ENCODE peak calls at places on chromosomes 13 and 19, in nine cellular contexts. X, T, W, E, M, A, L, Z and R are unnamed samples.

GRCh38 chr13:60788156-60788829 is 391.3 kb downstream of the TDRD3 start:
- DNase-seq in A (no peak), M (no peak), E (no peak), L (no peak), T (no peak), W (no peak), X (peak), Z (no peak), R (no peak)

GRCh38 chr19:34580055-34580336 is 97.0 kb downstream of the SCGB2B2 start:
- DNase-seq in L (no peak), E (no peak), Z (no peak), W (no peak), M (no peak), X (no peak), A (no peak), T (no peak), R (no peak)

GRCh38 chr13:114145722-114146121 is 13.3 kb upstream of the RASA3 start:
- DNase-seq in Z (no peak), M (no peak), T (no peak), E (no peak), W (no peak), A (no peak), L (no peak), X (no peak), R (no peak)

GRCh38 chr13:90105276-90105675 is 1242.2 kb upstream of the MIR17HG start:
- DNase-seq in E (no peak), L (no peak), M (no peak), T (no peak), W (no peak), A (peak), X (no peak), Z (no peak), R (no peak)

GRCh38 chr13:113044431-113045114 is 61.0 kb upstream of the F7 start:
- DNase-seq in E (no peak), M (peak), L (no peak), T (no peak), A (peak), X (peak), Z (no peak), W (no peak), R (no peak)

GRCh38 chr19:3698386-3698950 is 1.8 kb downstream of the PIP5K1C start:
- DNase-seq in L (no peak), W (no peak), E (no peak), X (no peak), A (no peak), M (no peak), Z (no peak), T (no peak), R (no peak)

GRCh38 chr19:43591904-43592772 is 3.8 kb downstream of the IRGQ start:
- DNase-seq in X (no peak), L (no peak), T (no peak), A (no peak), E (peak), W (no peak), M (no peak), Z (no peak), R (no peak)

GRCh38 chr13:87078947-87079795 is 592.0 kb upstream of the SLITRK5 start:
- DNase-seq in E (no peak), Z (no peak), A (no peak), W (no peak), L (no peak), X (peak), M (no peak), T (no peak), R (no peak)

GRCh38 chr19:54439174-54439851 is 9.7 kb upstream of the LENG8 start:
- DNase-seq in M (peak), Z (no peak), W (no peak), X (no peak), T (no peak), A (no peak), L (peak), E (no peak), R (no peak)

GRCh38 chr13:73299787-73300186 is 241.0 kb downstream of the KLF5 start:
- DNase-seq in X (no peak), A (peak), E (no peak), M (no peak), T (no peak), W (no peak), L (no peak), Z (no peak), R (no peak)

GRCh38 chr13:66972659-66973058 is 257.5 kb downstream of the PCDH9 start:
- DNase-seq in L (no peak), Z (no peak), A (no peak), W (no peak), E (no peak), X (no peak), T (no peak), M (no peak), R (no peak)

GRCh38 chr13:112725346-112726017 is 35.6 kb downstream of the ATP11A start:
- DNase-seq in T (no peak), Z (peak), M (no peak), A (no peak), L (no peak), W (no peak), E (peak), X (no peak), R (peak)

GRCh38 chr13:100520936-100521765 is 67.4 kb downstream of the GGACT start:
- DNase-seq in T (no peak), Z (no peak), X (no peak), M (no peak), A (no peak), E (no peak), L (no peak), W (no peak), R (no peak)

GRCh38 chr13:76004411-76004810 is 368.3 kb downstream of the LMO7 start:
- DNase-seq in Z (no peak), T (no peak), E (no peak), A (no peak), W (no peak), L (no peak), M (no peak), X (no peak), R (no peak)

GRCh38 chr19:30284209-30284608 is 88.0 kb upstream of the ZNF536 start:
- DNase-seq in Z (no peak), E (no peak), W (no peak), M (no peak), T (no peak), L (no peak), A (no peak), X (no peak), R (no peak)

GRCh38 chr13:30713133-30713532 is 22.2 kb upstream of the ALOX5AP start:
- DNase-seq in A (no peak), E (peak), W (peak), L (no peak), Z (no peak), T (no peak), M (no peak), X (no peak), R (no peak)

GRCh38 chr19:48135411-48135810 is 24.8 kb upstream of the PLA2G4C start:
- DNase-seq in W (no peak), T (no peak), A (no peak), L (no peak), M (no peak), Z (no peak), X (no peak), E (no peak), R (no peak)

GRCh38 chr13:24168980-24169379 is 8.5 kb downstream of the SPATA13 start:
- DNase-seq in L (no peak), E (no peak), Z (no peak), T (no peak), W (no peak), X (no peak), A (no peak), M (no peak), R (no peak)

GRCh38 chr13:77650409-77650808 is 47.1 kb upstream of the SLAIN1 start:
- DNase-seq in M (no peak), E (no peak), Z (no peak), T (no peak), X (no peak), L (no peak), A (no peak), W (no peak), R (no peak)

GRCh38 chr13:22938576-22938975 is 242.2 kb upstream of the SGCG start:
- DNase-seq in E (no peak), W (no peak), A (no peak), L (no peak), Z (no peak), X (no peak), T (no peak), M (no peak), R (no peak)

GRCh38 chr13:102333320-102334181 is 68.3 kb downstream of the FGF14 start:
- DNase-seq in L (no peak), A (no peak), T (no peak), E (no peak), W (no peak), M (no peak), Z (peak), X (no peak), R (peak)

GRCh38 chr13:77701305-77701704 is 3.8 kb downstream of the SLAIN1 start:
- DNase-seq in E (no peak), A (no peak), Z (no peak), W (no peak), M (no peak), L (no peak), X (no peak), T (no peak), R (no peak)

GRCh38 chr19:13006431-13007281 is 11.4 kb downstream of the NFIX start:
- DNase-seq in A (no peak), L (no peak), W (no peak), X (no peak), T (no peak), M (no peak), Z (no peak), E (no peak), R (no peak)

GRCh38 chr19:35084078-35084762 is 31.4 kb upstream of the FXYD3 start:
- DNase-seq in M (no peak), W (no peak), T (no peak), A (no peak), X (no peak), Z (no peak), L (no peak), E (no peak), R (no peak)

GRCh38 chr13:21234537-21234936 is 58.1 kb downstream of the MRPL57 start:
- DNase-seq in T (no peak), L (no peak), W (no peak), M (no peak), E (no peak), X (no peak), A (no peak), Z (no peak), R (no peak)

GRCh38 chr19:11463391-11463790 is 17.5 kb downstream of the ELAVL3 start:
- DNase-seq in W (no peak), A (no peak), Z (no peak), E (no peak), L (no peak), M (no peak), X (no peak), T (no peak), R (no peak)

GRCh38 chr19:38386300-38386967 is 1.4 kb downstream of the GGN start:
- DNase-seq in A (no peak), M (no peak), X (no peak), Z (no peak), E (no peak), L (no peak), T (no peak), W (no peak), R (no peak)

GRCh38 chr13:111204438-111205177 is 89.5 kb downstream of the ARHGEF7 start:
- DNase-seq in E (no peak), L (peak), A (no peak), T (no peak), Z (no peak), M (no peak), W (peak), X (peak), R (no peak)

GRCh38 chr13:35978607-35979316 is 152.4 kb downstream of the DCLK1 start:
- DNase-seq in Z (peak), M (no peak), L (peak), E (no peak), T (no peak), A (no peak), W (peak), X (no peak), R (no peak)

GRCh38 chr19:18340237-18340989 is at the start of gene PGPEP1:
- DNase-seq in A (no peak), Z (peak), X (peak), L (no peak), T (no peak), W (peak), E (peak), M (no peak), R (peak)

GRCh38 chr19:37506387-37507166 is at the start of gene ZNF793:
- DNase-seq in E (peak), W (peak), T (peak), L (peak), A (peak), X (peak), Z (peak), M (peak), R (peak)

GRCh38 chr19:51259348-51260245 is 8.7 kb downstream of the SIGLECL1 start:
- DNase-seq in A (no peak), E (no peak), L (peak), W (no peak), Z (no peak), M (no peak), T (peak), X (no peak), R (peak)

GRCh38 chr19:38701455-38702063 is 42.7 kb downstream of the CAPN12 start:
- DNase-seq in M (no peak), E (no peak), W (no peak), A (no peak), T (no peak), L (no peak), Z (no peak), X (no peak), R (no peak)

GRCh38 chr13:19957320-19958118 is 1.0 kb upstream of the ZMYM2 start:
- DNase-seq in T (peak), Z (peak), X (peak), L (peak), W (peak), M (peak), A (peak), E (peak), R (peak)

GRCh38 chr19:10290876-10291553 is 1.3 kb downstream of the ICAM5 start:
- DNase-seq in E (peak), Z (no peak), L (no peak), M (peak), T (no peak), X (peak), A (no peak), W (peak), R (no peak)

GRCh38 chr13:111049791-111050538 is 65.1 kb upstream of the ARHGEF7 start:
- DNase-seq in T (no peak), W (peak), E (no peak), Z (no peak), L (no peak), X (no peak), M (no peak), A (no peak), R (no peak)

GRCh38 chr13:44870456-44870929 is 118.8 kb downstream of the NUFIP1 start:
- DNase-seq in Z (peak), M (no peak), T (no peak), X (peak), A (no peak), L (no peak), W (peak), E (no peak), R (no peak)

GRCh38 chr19:19134687-19135158 is 3.6 kb downstream of the TMEM161A start:
- DNase-seq in W (no peak), Z (no peak), T (no peak), M (no peak), L (no peak), A (no peak), E (no peak), X (peak), R (peak)